ENCODE peak calls at places on chromosomes 4 and X, in ten cellular contexts. E is fibroblast of lung, Y is mammary epithelial cell, T is body of pancreas, Z is stomach, P is epithelial cell of esophagus, D is Peyer's patch, B is cardiac fibroblast, U is AG09309, Q is heart left ventricle. C is an unnamed sample.

GRCh38 chr4:127370495-127371069 is 262.2 kb upstream of the INTU start:
- DNase-seq in E (peak; percentile 10), Y (no peak), T (peak; percentile 10), Z (peak; percentile 75), P (no peak), D (no peak), B (peak; percentile 53), U (no peak), Q (peak; percentile 30), C (peak; percentile 10)

GRCh38 chr4:141179474-141180026 is 41.1 kb upstream of the ZNF330 start:
- DNase-seq in E (no peak), Y (no peak), T (no peak), Z (no peak), P (no peak), D (no peak), B (no peak), U (no peak), Q (no peak), C (no peak)

GRCh38 chr4:19177616-19178015 is 1074.1 kb upstream of the SLIT2 start:
- DNase-seq in E (peak; percentile 50), Y (no peak), T (no peak), Z (no peak), P (peak; percentile 10), D (no peak), B (no peak), U (no peak), Q (no peak), C (peak; percentile 41)

GRCh38 chr4:6688879-6689505 is 4.7 kb upstream of the S100P start:
- DNase-seq in E (peak; percentile 96), Y (peak; percentile 93), T (peak; percentile 49), Z (peak; percentile 76), P (peak; percentile 94), D (peak; percentile 58), B (peak; percentile 90), U (peak; percentile 78), Q (peak; percentile 60), C (peak; percentile 89)

GRCh38 chr4:140236649-140237160 is 82.7 kb upstream of the MAML3 start:
- DNase-seq in E (peak; percentile 48), Y (no peak), T (no peak), Z (no peak), P (no peak), D (no peak), B (peak; percentile 30), U (no peak), Q (no peak), C (no peak)

GRCh38 chrX:40272786-40273185 is 175.0 kb upstream of the BCOR start:
- DNase-seq in E (no peak), Y (no peak), T (no peak), Z (no peak), P (no peak), D (no peak), B (no peak), U (no peak), Q (no peak), C (no peak)

GRCh38 chr4:45063166-45063565 is 336.8 kb upstream of the GNPDA2 start:
- DNase-seq in E (no peak), Y (no peak), T (no peak), Z (no peak), P (no peak), D (no peak), B (peak; percentile 1), U (no peak), Q (no peak), C (no peak)

GRCh38 chr4:156732634-156733033 is 239.0 kb downstream of the PDGFC start:
- DNase-seq in E (no peak), Y (no peak), T (no peak), Z (no peak), P (no peak), D (no peak), B (no peak), U (no peak), Q (no peak), C (peak; percentile 16)

GRCh38 chr4:73257995-73258667 is 467 bp downstream of the ANKRD17 start:
- DNase-seq in E (peak; percentile 52), Y (peak; percentile 21), T (no peak), Z (no peak), P (peak; percentile 33), D (no peak), B (peak; percentile 51), U (no peak), Q (no peak), C (peak; percentile 40)

GRCh38 chr4:8043596-8043995 is 103.9 kb upstream of the AFAP1 start:
- DNase-seq in E (no peak), Y (no peak), T (no peak), Z (no peak), P (no peak), D (no peak), B (no peak), U (no peak), Q (no peak), C (no peak)
- TF ChIP-seq CTCF in E (no peak), Y (no peak), T (no peak), Z (no peak), P (no peak), D (no peak), B (no peak), U (no peak), Q (no peak), C (no peak)

DNA sequence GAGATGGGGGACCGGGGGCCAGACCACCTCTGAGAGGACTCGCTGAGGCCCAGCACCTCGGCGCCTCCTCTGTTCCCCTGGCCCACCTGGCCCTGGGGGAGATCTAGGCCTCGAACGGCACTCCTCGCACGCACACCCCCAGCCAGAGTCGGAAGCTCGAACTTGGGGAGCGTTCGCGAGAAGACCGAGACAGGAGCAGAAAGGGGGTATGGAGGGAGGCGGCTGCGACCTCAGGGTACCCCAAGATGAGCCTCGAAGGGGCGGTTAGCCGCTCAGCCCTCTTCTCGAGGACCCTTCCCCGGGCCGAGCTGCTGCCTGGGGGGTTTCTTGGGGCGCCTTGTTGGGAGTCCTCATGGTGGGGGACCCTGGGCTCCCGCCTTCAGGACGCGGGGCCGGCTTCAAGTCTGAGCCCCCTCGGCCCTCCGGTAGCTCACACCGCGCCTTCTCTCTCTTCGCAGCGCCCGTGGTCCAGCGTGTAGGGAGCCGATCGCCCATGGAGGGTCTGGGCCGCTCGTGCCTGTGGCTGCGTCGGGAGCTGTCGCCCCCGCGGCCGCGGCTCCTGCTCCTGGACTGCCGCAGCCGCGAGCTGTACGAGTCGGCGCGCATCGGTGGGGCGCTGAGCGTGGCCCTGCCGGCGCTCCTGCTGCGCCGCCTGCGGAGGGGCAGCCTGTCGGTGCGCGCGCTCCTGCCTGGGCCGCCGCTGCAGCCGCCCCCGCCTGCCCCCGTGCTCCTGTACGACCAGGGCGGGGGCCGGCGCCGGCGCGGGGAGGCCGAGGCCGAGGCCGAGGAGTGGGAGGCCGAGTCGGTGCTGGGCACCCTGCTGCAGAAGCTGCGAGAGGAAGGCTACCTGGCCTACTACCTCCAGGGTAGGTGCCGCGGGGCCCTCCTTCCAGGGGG is 706 bp downstream of the DUSP9 start:
- DNase-seq in E (no peak), Y (no peak), T (no peak), Z (no peak), P (no peak), D (peak; percentile 16), B (no peak), U (no peak), Q (peak; percentile 16), C (no peak)
- H3K4me3 ChIP-seq in E (no peak overlapping the region), Y (no peak overlapping the region), T (no peak overlapping the region), Z (peak overlapping the region; percentile 30), P (no peak overlapping the region), D (no peak overlapping the region), B (no peak overlapping the region), U (no peak overlapping the region), Q (no peak overlapping the region), C (no peak overlapping the region)

GRCh38 chrX:46376246-46376885 is 168.9 kb downstream of the ZNF674 start:
- DNase-seq in E (peak; percentile 56), Y (peak; percentile 61), T (peak; percentile 7), Z (no peak), P (peak; percentile 71), D (no peak), B (peak; percentile 70), U (peak; percentile 25), Q (no peak), C (peak; percentile 67)
- TF ChIP-seq CTCF in E (peak; percentile 50), Y (peak; percentile 61), T (no peak), Z (no peak), P (peak; percentile 55), D (peak; percentile 58), B (peak; percentile 11), U (peak; percentile 53), Q (no peak), C (peak; percentile 49)

GRCh38 chr4:133112641-133113040 is 36.5 kb upstream of the PCDH10 start:
- DNase-seq in E (no peak), Y (no peak), T (no peak), Z (no peak), P (no peak), D (no peak), B (no peak), U (no peak), Q (no peak), C (no peak)
- H3K4me3 ChIP-seq in E (no peak overlapping the region), Y (no peak overlapping the region), T (no peak overlapping the region), Z (no peak overlapping the region), P (no peak overlapping the region), D (no peak overlapping the region), B (no peak overlapping the region), U (no peak overlapping the region), Q (no peak overlapping the region), C (no peak overlapping the region)

DNA sequence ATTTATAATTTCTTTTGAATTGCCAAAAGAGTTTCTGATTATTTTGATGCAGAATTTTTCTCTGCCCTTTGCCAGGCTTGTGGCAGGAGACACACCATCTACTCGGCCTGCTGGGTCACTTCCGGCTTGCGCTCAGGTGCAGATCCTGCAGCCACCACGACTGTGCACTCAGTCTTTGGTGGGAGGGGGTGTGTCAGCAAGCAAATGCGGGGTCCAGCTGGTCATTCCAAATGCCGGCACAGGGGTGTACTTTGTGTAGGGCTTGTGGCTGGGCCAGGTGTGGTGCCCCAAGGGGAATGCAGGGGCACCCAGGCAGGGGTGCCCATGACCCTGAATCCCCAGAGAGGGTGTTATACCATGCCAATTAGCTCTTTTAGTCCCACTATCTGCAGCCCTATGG is 673.0 kb downstream of the TLL1 start:
- DNase-seq in E (no peak), Y (no peak), T (no peak), Z (no peak), P (no peak), D (no peak), B (no peak), U (no peak), Q (no peak), C (no peak)
- TF ChIP-seq CTCF in E (no peak), Y (no peak), T (no peak), Z (no peak), P (no peak), D (no peak), B (no peak), U (no peak), Q (no peak), C (no peak)

GRCh38 chr4:77817304-77818076 is 1.7 kb downstream of the CNOT6L start:
- DNase-seq in E (peak; percentile 43), Y (peak; percentile 56), T (peak; percentile 72), Z (no peak), P (peak; percentile 22), D (no peak), B (peak; percentile 3), U (no peak), Q (no peak), C (peak; percentile 28)
- H3K4me3 ChIP-seq in E (peak overlapping the region; percentile 86), Y (peak overlapping the region; percentile 75), T (no peak overlapping the region), Z (peak overlapping the region; percentile 88), P (peak overlapping the region; percentile 79), D (peak overlapping the region; percentile 96), B (peak overlapping the region; percentile 69), U (peak overlapping the region; percentile 88), Q (peak overlapping the region; percentile 94), C (peak overlapping the region; percentile 76)